ENCODE peak calls at places on chromosomes 7 and 10, in six cellular contexts. R is IMR-90, Q is H9, V is H1, X is mesenchymal stem cell, N is trophoblast cell. M is an unnamed sample.

GRCh38 chr7:103632972-103633371 is 187.0 kb upstream of the SLC26A5 start:
- DNase-seq in R (peak; percentile 62), Q (no peak), V (no peak), X (no peak), N (peak; percentile 59), M (no peak)

GRCh38 chr10:119827430-119827829 is 45.2 kb downstream of the MCMBP start:
- DNase-seq in R (no peak), Q (no peak), V (no peak), X (no peak), N (no peak), M (no peak)

GRCh38 chr10:129626801-129627434 is 159.9 kb downstream of the MGMT start:
- DNase-seq in R (peak; percentile 4), Q (no peak), V (no peak), X (no peak), N (no peak), M (no peak)

GRCh38 chr7:4895766-4896165 is 12.2 kb upstream of the RADIL start:
- DNase-seq in R (no peak), Q (no peak), V (no peak), X (no peak), N (no peak), M (no peak)

GRCh38 chr10:133067152-133068090 is 20.3 kb upstream of the ADGRA1 start:
- DNase-seq in R (no peak), Q (no peak), V (no peak), X (no peak), N (no peak), M (no peak)

GRCh38 chr10:111593578-111593977 is 516.7 kb downstream of the ADRA2A start:
- DNase-seq in R (no peak), Q (no peak), V (no peak), X (peak; percentile 90), N (peak; percentile 87), M (no peak)

GRCh38 chr10:132632851-132633684 is 95.5 kb downstream of the INPP5A start:
- DNase-seq in R (peak; percentile 60), Q (no peak), V (no peak), X (peak; percentile 34), N (no peak), M (no peak)

GRCh38 chr7:149310113-149310836 is 48.3 kb downstream of the ZNF783 start:
- DNase-seq in R (peak; percentile 87), Q (no peak), V (no peak), X (peak; percentile 74), N (peak; percentile 81), M (no peak)

GRCh38 chr10:120998782-120999285 is 147.7 kb downstream of the WDR11 start:
- DNase-seq in R (no peak), Q (no peak), V (no peak), X (no peak), N (no peak), M (no peak)

GRCh38 chr7:118087121-118087520 is 96.8 kb upstream of the LSM8 start:
- DNase-seq in R (no peak), Q (no peak), V (no peak), X (no peak), N (no peak), M (no peak)

GRCh38 chr7:139840776-139841175 is 11.7 kb downstream of the TBXAS1 start:
- DNase-seq in R (no peak), Q (no peak), V (no peak), X (no peak), N (no peak), M (no peak)

GRCh38 chr10:133096616-133097269 is 9.0 kb downstream of the ADGRA1 start:
- DNase-seq in R (no peak), Q (no peak), V (no peak), X (no peak), N (no peak), M (no peak)

GRCh38 chr10:86790394-86790793 is 34.0 kb downstream of the BMPR1A start:
- DNase-seq in R (no peak), Q (no peak), V (no peak), X (no peak), N (no peak), M (no peak)

GRCh38 chr7:104548861-104549260 is 220.5 kb downstream of the LHFPL3 start:
- DNase-seq in R (no peak), Q (no peak), V (no peak), X (no peak), N (no peak), M (no peak)

GRCh38 chr10:62075414-62075813 is 173.9 kb downstream of the ARID5B start:
- DNase-seq in R (no peak), Q (no peak), V (no peak), X (no peak), N (peak; percentile 93), M (no peak)

GRCh38 chr10:80068270-80068669 is 10.2 kb upstream of the TMEM254 start:
- DNase-seq in R (no peak), Q (no peak), V (no peak), X (no peak), N (no peak), M (no peak)

GRCh38 chr10:124386186-124387077 is 32.3 kb downstream of the OAT start:
- DNase-seq in R (no peak), Q (peak; percentile 76), V (no peak), X (no peak), N (no peak), M (no peak)

GRCh38 chr7:140479739-140480084 is 407 bp upstream of the MKRN1 start:
- DNase-seq in R (no peak), Q (no peak), V (no peak), X (no peak), N (no peak), M (no peak)

GRCh38 chr7:138961159-138961558 is 20.0 kb downstream of the KIAA1549 start:
- DNase-seq in R (no peak), Q (no peak), V (no peak), X (no peak), N (no peak), M (no peak)

GRCh38 chr7:86916277-86916825 is 143.1 kb downstream of the ELAPOR2 start:
- DNase-seq in R (no peak), Q (no peak), V (no peak), X (no peak), N (no peak), M (no peak)

GRCh38 chr10:61943699-61944444 is 42.4 kb downstream of the ARID5B start:
- DNase-seq in R (peak; percentile 53), Q (no peak), V (no peak), X (peak; percentile 65), N (peak; percentile 81), M (no peak)

GRCh38 chr10:103894454-103894853 is 23.5 kb downstream of the STN1 start:
- DNase-seq in R (peak; percentile 12), Q (no peak), V (no peak), X (peak; percentile 59), N (no peak), M (no peak)

GRCh38 chr10:30384791-30385201 is 35.7 kb upstream of the MTPAP start:
- DNase-seq in R (peak; percentile 34), Q (peak; percentile 74), V (no peak), X (peak; percentile 56), N (no peak), M (no peak)

GRCh38 chr7:112420236-112420945 is 29.9 kb upstream of the IFRD1 start:
- DNase-seq in R (peak; percentile 6), Q (no peak), V (no peak), X (no peak), N (no peak), M (peak; percentile 41)
- H2AK5ac ChIP-seq in R (peak overlapping the region; percentile 27), Q (no peak overlapping the region), V (no peak overlapping the region), X (no peak overlapping the region), N (no peak overlapping the region), M (no peak overlapping the region)

DNA sequence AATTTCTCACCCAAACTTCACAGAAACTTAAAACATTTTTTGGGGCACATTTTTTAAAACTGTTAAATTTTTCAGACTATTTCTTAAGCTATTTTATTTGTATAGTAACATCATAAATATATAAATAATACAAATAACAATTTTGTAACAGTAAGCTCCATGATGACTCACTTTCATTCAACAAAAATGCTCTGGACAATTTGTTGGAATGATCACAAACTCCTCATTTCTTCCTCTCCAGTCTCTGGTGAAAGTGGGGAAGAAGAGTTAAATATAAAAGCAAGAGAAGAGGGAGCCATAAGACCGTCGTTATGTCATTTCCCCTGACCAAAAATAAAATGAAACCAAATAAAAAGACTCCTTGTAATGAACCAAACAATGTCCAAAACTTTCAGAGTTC is 162.4 kb downstream of the AGMO start:
- DNase-seq in R (peak; percentile 5), Q (no peak), V (no peak), X (no peak), N (no peak), M (no peak)
- H2AFZ ChIP-seq in R (no peak overlapping the region), Q (no peak overlapping the region), V (no peak overlapping the region), X (no peak overlapping the region), N (no peak overlapping the region), M (no peak overlapping the region)

DNA sequence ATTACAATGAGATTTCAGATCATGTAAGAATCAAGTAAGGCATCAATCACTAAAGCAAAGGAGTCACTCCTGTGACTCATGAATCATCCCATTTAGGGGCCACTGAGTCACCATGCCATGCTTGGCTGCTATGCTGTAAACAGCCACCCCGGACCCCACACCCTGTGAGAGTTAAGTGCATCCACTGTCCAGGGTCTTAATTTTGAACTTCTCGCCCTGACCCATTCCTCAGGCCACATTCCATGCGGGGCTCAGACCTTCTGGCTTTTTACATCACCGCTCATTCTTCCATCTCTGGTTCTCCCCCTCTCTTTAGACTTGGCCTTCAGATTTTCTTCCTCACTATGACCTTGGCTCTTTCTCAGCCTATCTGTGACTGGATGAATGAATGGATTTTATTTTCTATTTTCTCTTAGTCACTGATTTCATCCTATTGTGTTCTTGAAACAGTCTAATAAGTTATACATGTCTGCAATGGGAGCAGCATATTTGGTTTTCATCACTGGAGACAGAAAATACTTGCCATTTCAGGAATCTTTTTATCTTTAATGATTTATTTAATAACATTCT is 239.7 kb downstream of the SKIDA1 start:
- DNase-seq in R (peak; percentile 21), Q (no peak), V (no peak), X (no peak), N (no peak), M (no peak)
- H2AK5ac ChIP-seq in R (no peak overlapping the region), Q (no peak overlapping the region), V (peak overlapping the region; percentile 57), X (no peak overlapping the region), N (peak overlapping the region; percentile 87), M (no peak overlapping the region)

DNA sequence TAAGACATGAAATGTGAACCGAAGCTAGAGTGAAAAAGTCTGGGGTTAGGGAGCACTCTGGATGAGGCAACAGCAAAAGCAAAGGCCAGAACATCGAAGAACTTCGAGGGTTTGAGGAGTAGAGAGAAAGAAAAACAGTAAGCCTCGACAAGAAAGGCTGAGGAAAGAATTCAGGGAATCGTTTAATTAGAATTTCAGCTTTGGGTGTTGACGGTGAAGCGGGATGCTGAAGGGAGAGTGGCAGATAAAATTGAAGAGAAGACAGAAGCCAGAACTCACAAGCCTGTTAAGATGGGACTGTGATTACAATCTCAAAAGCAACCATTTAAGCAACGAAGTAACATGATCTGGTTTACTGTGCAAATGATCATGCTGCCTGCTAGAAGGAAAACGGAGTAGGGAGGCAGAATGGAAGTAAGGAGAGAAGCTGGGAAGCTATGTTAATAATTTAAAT is 2.1 kb downstream of the TRDMT1 start:
- DNase-seq in R (peak; percentile 70), Q (no peak), V (no peak), X (peak; percentile 83), N (no peak), M (no peak)
- H2AFZ ChIP-seq in R (peak overlapping the region; percentile 90), Q (peak overlapping the region; percentile 80), V (peak overlapping the region; percentile 31), X (no peak overlapping the region), N (no peak overlapping the region), M (peak overlapping the region; percentile 53)

GRCh38 chr7:155205368-155206285 is 92.1 kb upstream of the INSIG1 start:
- DNase-seq in R (peak; percentile 99), Q (peak; percentile 73), V (no peak), X (peak; percentile 99), N (peak; percentile 95), M (no peak)
- H2AK5ac ChIP-seq in R (peak overlapping the region; percentile 97), Q (no peak overlapping the region), V (peak overlapping the region; percentile 99), X (no peak overlapping the region), N (peak overlapping the region; percentile 38), M (peak overlapping the region; percentile 26)

M was measured in neuronal stem cell.